ENCODE peak calls at places on chromosome 20, in eight cellular contexts. J, T, K, O, Q, W, E and H are unnamed samples.

GRCh38 chr20:17614812-17615644 is 45.2 kb downstream of the DSTN start:
- DNase-seq in J (peak; percentile 90), T (peak; percentile 16), K (peak; percentile 38), O (peak; percentile 62), Q (peak; percentile 75), W (peak; percentile 13), E (no peak), H (peak; percentile 70)

GRCh38 chr20:24999568-24999967 is 7.0 kb upstream of the APMAP start:
- DNase-seq in J (no peak), T (no peak), K (no peak), O (no peak), Q (peak; percentile 28), W (peak; percentile 3), E (no peak), H (peak; percentile 72)

GRCh38 chr20:19692685-19693119 is 65.4 kb upstream of the RIN2 start:
- DNase-seq in J (peak; percentile 7), T (peak; percentile 20), K (peak; percentile 71), O (peak; percentile 84), Q (peak; percentile 70), W (peak; percentile 63), E (no peak), H (no peak)

GRCh38 chr20:41287327-41287726 is 30.2 kb downstream of the ZHX3 start:
- DNase-seq in J (no peak), T (no peak), K (no peak), O (no peak), Q (no peak), W (no peak), E (no peak), H (no peak)

GRCh38 chr20:20497242-20497985 is 129.5 kb downstream of the INSM1 start:
- DNase-seq in J (no peak), T (no peak), K (no peak), O (no peak), Q (no peak), W (no peak), E (no peak), H (no peak)

GRCh38 chr20:25178563-25179438 is 16.7 kb upstream of the ENTPD6 start:
- DNase-seq in J (peak; percentile 19), T (peak; percentile 56), K (peak; percentile 33), O (no peak), Q (peak; percentile 80), W (no peak), E (no peak), H (no peak)

GRCh38 chr20:4069741-4070140 is 54.4 kb upstream of the RNF24 start:
- DNase-seq in J (no peak), T (no peak), K (no peak), O (no peak), Q (no peak), W (no peak), E (no peak), H (no peak)

GRCh38 chr20:56653221-56653620 is 24.1 kb downstream of the TFAP2C start:
- DNase-seq in J (no peak), T (no peak), K (no peak), O (no peak), Q (no peak), W (no peak), E (no peak), H (no peak)

GRCh38 chr20:22717466-22717865 is 133.1 kb upstream of the FOXA2 start:
- DNase-seq in J (no peak), T (no peak), K (peak; percentile 32), O (no peak), Q (no peak), W (peak; percentile 56), E (no peak), H (no peak)

GRCh38 chr20:41643504-41643938 is 25.3 kb upstream of the CHD6 start:
- DNase-seq in J (peak; percentile 20), T (no peak), K (peak; percentile 88), O (no peak), Q (no peak), W (peak; percentile 64), E (no peak), H (no peak)

GRCh38 chr20:36574278-36575065 is 1.1 kb downstream of the TGIF2 start:
- DNase-seq in J (peak; percentile 48), T (peak; percentile 45), K (peak; percentile 51), O (peak; percentile 91), Q (peak; percentile 80), W (peak; percentile 68), E (no peak), H (no peak)

GRCh38 chr20:11849270-11849920 is 68.3 kb upstream of the BTBD3 start:
- DNase-seq in J (no peak), T (no peak), K (no peak), O (no peak), Q (no peak), W (no peak), E (no peak), H (no peak)

GRCh38 chr20:10074513-10074912 is 39.7 kb downstream of the ANKEF1 start:
- DNase-seq in J (no peak), T (no peak), K (no peak), O (no peak), Q (no peak), W (no peak), E (no peak), H (no peak)

GRCh38 chr20:60935971-60936370 is 316.1 kb upstream of the CDH4 start:
- DNase-seq in J (no peak), T (no peak), K (no peak), O (no peak), Q (no peak), W (no peak), E (no peak), H (no peak)

GRCh38 chr20:59611286-59611685 is 6.9 kb downstream of the PHACTR3 start:
- DNase-seq in J (no peak), T (no peak), K (no peak), O (peak; percentile 24), Q (no peak), W (no peak), E (no peak), H (no peak)

GRCh38 chr20:55057779-55058415 is 582.5 kb downstream of the DOK5 start:
- DNase-seq in J (no peak), T (no peak), K (no peak), O (no peak), Q (no peak), W (peak; percentile 10), E (no peak), H (no peak)

DNA sequence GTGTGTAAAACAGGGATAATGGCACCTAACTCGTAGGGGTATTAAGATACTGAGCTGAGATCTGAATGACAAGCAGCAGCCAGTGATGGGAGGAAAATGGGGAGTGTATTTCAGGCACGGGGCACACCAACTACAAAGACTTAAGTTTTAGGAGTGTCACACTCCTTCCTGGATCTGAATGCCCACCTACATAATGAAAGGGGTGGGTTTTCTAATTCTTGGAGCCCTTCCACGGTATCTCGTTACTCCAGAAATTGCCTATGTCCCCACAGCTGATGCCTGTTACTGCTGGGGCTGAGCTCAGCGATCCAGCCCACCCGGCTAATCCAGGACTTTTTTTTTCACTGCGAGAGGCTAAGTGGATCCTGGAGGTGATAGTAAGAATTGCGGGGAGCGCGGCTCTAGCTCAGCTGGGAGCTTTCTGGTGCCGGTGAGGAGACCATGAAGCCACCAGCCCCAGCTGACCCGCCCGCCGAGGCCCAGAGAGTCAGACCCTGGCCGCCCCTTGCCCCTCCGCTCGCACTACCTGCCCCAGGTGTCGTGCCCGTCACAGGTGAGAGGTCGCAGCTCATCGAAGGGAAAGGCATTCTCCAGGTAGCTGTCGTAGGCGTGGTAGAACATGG is 726 bp downstream of the EDEM2 start:
- DNase-seq in J (no peak), T (no peak), K (no peak), O (peak; percentile 82), Q (no peak), W (no peak), E (no peak), H (no peak)
- TF ChIP-seq CTCF in J (no peak), T (no peak), K (no peak), O (peak; percentile 24), Q (peak; percentile 20), W (no peak), E (no peak), H (peak; percentile 10)

DNA sequence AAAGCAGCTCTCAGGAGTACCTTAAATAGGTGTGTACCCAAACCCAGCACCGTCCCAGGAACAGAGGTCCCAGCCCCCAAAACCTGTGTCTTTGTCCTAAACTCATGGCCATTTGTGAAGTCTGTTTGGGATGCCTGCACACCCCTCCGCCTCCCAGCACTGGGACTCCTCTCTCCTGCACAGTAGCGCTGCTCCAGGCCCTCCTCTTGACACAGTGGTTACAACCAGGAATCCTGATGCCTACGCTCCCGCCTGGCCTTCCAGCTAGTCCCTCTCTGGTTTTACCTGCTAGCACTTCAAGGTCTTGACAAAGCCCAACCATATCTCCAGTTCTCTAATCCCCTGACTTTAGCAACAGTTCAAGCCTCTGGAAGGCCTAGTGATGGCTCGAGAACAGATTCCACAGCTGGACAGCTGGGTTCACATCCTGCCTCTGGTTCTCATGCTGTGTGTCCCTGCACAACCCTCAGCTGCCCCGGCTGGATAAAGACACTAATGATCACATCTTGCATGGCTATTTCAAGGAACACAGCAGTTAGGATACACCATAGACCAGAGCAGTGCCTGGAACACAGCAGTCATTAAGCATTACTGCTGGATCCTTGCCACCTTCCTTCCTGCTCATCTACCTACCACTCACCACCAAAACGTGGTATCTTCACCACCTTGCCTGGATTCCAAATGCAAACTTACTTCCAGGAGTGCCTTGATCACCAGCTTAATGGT is 5.6 kb downstream of the PSMA7 start:
- DNase-seq in J (no peak), T (no peak), K (no peak), O (no peak), Q (no peak), W (no peak), E (no peak), H (no peak)
- TF ChIP-seq POLR2AphosphoS5 in J (peak; percentile 39), T (no peak), K (no peak), O (no peak), Q (no peak), W (no peak), E (no peak), H (no peak)

GRCh38 chr20:15487030-15487429 is 1086.2 kb downstream of the KIF16B start:
- DNase-seq in J (no peak), T (no peak), K (no peak), O (no peak), Q (no peak), W (no peak), E (no peak), H (no peak)

GRCh38 chr20:15476781-15477180 is 1096.5 kb downstream of the KIF16B start:
- DNase-seq in J (no peak), T (no peak), K (no peak), O (no peak), Q (no peak), W (no peak), E (no peak), H (no peak)

GRCh38 chr20:15487682-15488081 is 1085.6 kb downstream of the KIF16B start:
- DNase-seq in J (no peak), T (no peak), K (no peak), O (no peak), Q (no peak), W (no peak), E (no peak), H (no peak)

DNA sequence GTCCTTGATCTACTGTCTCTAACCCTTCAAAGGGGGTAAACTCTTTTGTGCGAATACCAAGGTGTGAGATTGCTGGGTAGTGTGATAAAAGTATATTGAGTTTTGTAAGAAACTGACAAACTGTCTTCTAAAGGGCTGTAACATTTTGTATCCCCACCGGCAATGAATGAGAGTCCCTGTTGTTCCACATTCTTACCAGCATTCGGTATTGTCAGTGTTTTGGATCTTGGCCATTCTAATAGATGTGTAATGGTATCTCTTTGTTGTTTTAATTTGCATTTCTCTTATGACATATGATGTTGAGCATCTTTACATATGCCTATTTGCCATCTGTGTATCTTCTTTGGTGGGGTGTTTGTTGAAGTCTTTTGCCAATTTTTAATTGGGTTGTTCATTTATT is 1090.7 kb downstream of the KIF16B start:
- DNase-seq in J (no peak), T (no peak), K (no peak), O (no peak), Q (no peak), W (no peak), E (no peak), H (no peak)
- TF ChIP-seq CTCF in J (no peak), T (no peak), K (no peak), O (no peak), Q (no peak), W (no peak), E (no peak), H (no peak)

GRCh38 chr20:45952861-45953260 is 18.4 kb downstream of the PCIF1 start:
- DNase-seq in J (no peak), T (no peak), K (no peak), O (no peak), Q (no peak), W (no peak), E (no peak), H (no peak)
- TF ChIP-seq POLR2AphosphoS5 in J (no peak), T (no peak), K (no peak), O (no peak), Q (no peak), W (no peak), E (no peak), H (no peak)